ENCODE peak calls at places on chromosomes 4 and X, in six cellular contexts. D is HCT116, C is body of pancreas, B is esophagus squamous epithelium, O is suprapubic skin, Z is pancreas. V is an unnamed sample.

GRCh38 chr4:120844528-120844921 is 78.0 kb downstream of the PRDM5 start:
- DNase-seq in B (no peak), O (no peak), C (no peak), D (no peak), Z (no peak), V (no peak)

GRCh38 chrX:115023139-115023538 is 5.7 kb upstream of the IL13RA2 start:
- DNase-seq in O (no peak), B (no peak), C (no peak), D (peak; percentile 15), Z (no peak), V (no peak)

GRCh38 chr4:186228514-186228894 is 1.2 kb downstream of the KLKB1 start:
- DNase-seq in O (no peak), C (no peak), D (no peak), B (no peak), Z (no peak), V (no peak)

GRCh38 chr4:151021637-151022334 is 6.7 kb upstream of the LRBA start:
- DNase-seq in C (no peak), D (no peak), Z (no peak), O (no peak), B (no peak), V (no peak)

GRCh38 chrX:74534569-74535038 is 79.8 kb downstream of the RLIM start:
- DNase-seq in Z (no peak), B (no peak), O (no peak), D (no peak), C (no peak), V (no peak)

GRCh38 chr4:1043162-1043561 is 31.7 kb downstream of the FGFRL1 start:
- DNase-seq in C (no peak), O (no peak), B (no peak), D (no peak), Z (no peak), V (no peak)

GRCh38 chrX:724256-724655 is 93.7 kb downstream of the SHOX start:
- DNase-seq in O (no peak), Z (no peak), C (no peak), D (no peak), B (no peak), V (no peak)

GRCh38 chr4:169372791-169373190 is 102.0 kb upstream of the SH3RF1 start:
- DNase-seq in C (no peak), D (no peak), Z (no peak), B (no peak), O (no peak), V (no peak)

GRCh38 chr4:17577660-17578481 is 873 bp downstream of the LAP3 start:
- DNase-seq in O (peak; percentile 79), Z (peak; percentile 47), D (no peak), B (no peak), C (peak; percentile 50), V (peak; percentile 61)

GRCh38 chrX:3142259-3143042 is 101.2 kb downstream of the ARSF start:
- DNase-seq in O (no peak), D (peak; percentile 28), B (no peak), Z (no peak), C (no peak), V (no peak)

GRCh38 chr4:169963998-169964397 is 62.2 kb downstream of the MFAP3L start:
- DNase-seq in Z (no peak), O (no peak), B (no peak), D (no peak), C (no peak), V (no peak)

GRCh38 chr4:108941914-108942379 is 179.1 kb upstream of the ETNPPL start:
- DNase-seq in C (no peak), O (no peak), Z (no peak), B (no peak), D (no peak), V (no peak)

GRCh38 chrX:64894454-64895038 is 81.7 kb downstream of the ZC4H2 start:
- DNase-seq in B (no peak), D (peak; percentile 12), O (no peak), C (peak; percentile 35), Z (no peak), V (peak; percentile 52)

GRCh38 chr4:23238848-23239247 is 546.1 kb downstream of the GBA3 start:
- DNase-seq in Z (no peak), O (no peak), C (no peak), D (no peak), B (no peak), V (no peak)

GRCh38 chrX:105837227-105837626 is 14.9 kb downstream of the NRK start:
- DNase-seq in O (no peak), B (no peak), C (peak; percentile 59), D (no peak), Z (peak; percentile 41), V (peak; percentile 76)

GRCh38 chrX:138378876-138379275 is 332.6 kb downstream of the FGF13 start:
- DNase-seq in D (no peak), B (no peak), Z (no peak), O (no peak), C (no peak), V (no peak)

GRCh38 chr4:141047228-141047884 is 85.9 kb downstream of the RNF150 start:
- DNase-seq in B (no peak), D (no peak), C (no peak), O (no peak), Z (no peak), V (no peak)

GRCh38 chrX:153304988-153305736 is 16.4 kb downstream of the PNMA6F start:
- DNase-seq in Z (no peak), B (no peak), C (no peak), D (no peak), O (no peak), V (no peak)

GRCh38 chr4:143384381-143384994 is 47.8 kb downstream of the GAB1 start:
- DNase-seq in B (no peak), O (no peak), C (no peak), D (no peak), Z (no peak), V (no peak)

GRCh38 chr4:68373513-68373912 is 23.6 kb upstream of the YTHDC1 start:
- DNase-seq in C (peak; percentile 64), B (no peak), D (no peak), O (peak; percentile 82), Z (peak; percentile 46), V (peak; percentile 85)

GRCh38 chr4:100149190-100149589 is 41.1 kb downstream of the DDIT4L start:
- DNase-seq in Z (no peak), C (no peak), D (no peak), B (no peak), O (no peak), V (no peak)
- TF ChIP-seq CTCF in Z (no peak), C (no peak), D (no peak), B (no peak), O (no peak), V (no peak)

GRCh38 chrX:19795289-19795688 is 92.1 kb downstream of the SH3KBP1 start:
- DNase-seq in B (no peak), Z (no peak), O (no peak), C (no peak), D (no peak), V (no peak)

GRCh38 chrX:19794690-19795089 is 92.7 kb downstream of the SH3KBP1 start:
- DNase-seq in B (no peak), O (no peak), D (no peak), Z (no peak), C (no peak), V (no peak)

GRCh38 chrX:19792412-19792811 is 95.0 kb downstream of the SH3KBP1 start:
- DNase-seq in Z (no peak), D (no peak), B (no peak), C (no peak), O (no peak), V (no peak)

GRCh38 chrX:19791562-19791961 is 95.8 kb downstream of the SH3KBP1 start:
- DNase-seq in O (no peak), Z (no peak), B (no peak), C (no peak), D (no peak), V (no peak)

DNA sequence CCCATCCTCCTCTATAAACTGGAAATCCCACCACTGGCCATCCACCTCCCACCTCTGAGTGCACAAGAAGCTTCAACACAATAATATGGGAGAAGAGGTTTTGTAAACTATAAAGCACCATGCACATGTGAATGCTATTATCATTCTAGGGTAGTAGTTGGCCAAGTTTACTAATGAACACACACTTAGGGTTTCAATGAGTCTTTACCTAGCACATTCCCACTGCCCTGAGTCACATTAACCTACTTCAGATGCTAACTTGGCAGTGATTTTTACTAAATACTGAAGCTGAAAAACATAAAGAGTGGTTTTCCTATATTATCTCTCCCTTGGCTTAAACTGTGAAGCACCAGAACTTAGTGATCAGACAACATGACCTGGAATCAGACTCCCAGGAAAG is 93.9 kb downstream of the SH3KBP1 start:
- DNase-seq in Z (no peak), C (no peak), O (no peak), D (no peak), B (no peak), V (no peak)
- H3K4me1 ChIP-seq in Z (no peaks in the 10 kb centered on the region), C (no peaks in the 10 kb centered on the region), O (no peaks in the 10 kb centered on the region), D (no peaks in the 10 kb centered on the region), B (no peaks in the 10 kb centered on the region), V (no peaks in the 10 kb centered on the region)

GRCh38 chr4:182085051-182085480 is 158.1 kb upstream of the TENM3 start:
- DNase-seq in O (no peak), Z (no peak), B (no peak), C (no peak), D (no peak), V (no peak)

GRCh38 chr4:182090186-182090585 is 153.0 kb upstream of the TENM3 start:
- DNase-seq in O (no peak), Z (no peak), C (no peak), D (no peak), B (no peak), V (no peak)

GRCh38 chr4:182091128-182091527 is 152.1 kb upstream of the TENM3 start:
- DNase-seq in Z (no peak), O (no peak), D (no peak), C (no peak), B (no peak), V (no peak)

GRCh38 chr4:182093431-182093831 is 149.8 kb upstream of the TENM3 start:
- DNase-seq in O (no peak), Z (no peak), D (no peak), B (no peak), C (no peak), V (no peak)

DNA sequence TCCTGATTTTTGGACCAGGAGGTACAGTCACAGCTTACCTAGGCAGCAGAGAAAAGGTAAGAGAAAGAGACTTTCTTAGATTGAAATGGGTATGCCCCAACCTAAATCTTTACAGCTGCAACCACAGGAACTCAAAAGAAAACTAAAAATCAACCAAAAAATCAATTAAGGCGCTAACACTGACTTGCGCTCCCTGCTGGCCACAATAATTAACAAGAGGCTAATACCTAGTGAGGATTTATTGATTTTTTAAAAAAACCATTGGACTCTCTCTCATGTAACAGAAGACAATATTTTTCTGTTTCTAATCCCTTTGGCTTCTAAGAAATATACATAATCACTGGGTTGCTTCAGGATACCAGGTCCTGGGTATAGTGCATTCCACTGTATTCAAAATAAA is 153.9 kb upstream of the TENM3 start:
- DNase-seq in O (no peak), C (peak; percentile 54), Z (no peak), B (no peak), D (peak; percentile 2), V (no peak)
- TF ChIP-seq CTCF in O (no peak), C (peak; percentile 36), Z (no peak), B (no peak), D (peak; percentile 67), V (no peak)

GRCh38 chrX:142095816-142096215 is 109.3 kb downstream of the MAGEC2 start:
- DNase-seq in C (no peak), O (no peak), B (no peak), D (no peak), Z (no peak), V (no peak)

DNA sequence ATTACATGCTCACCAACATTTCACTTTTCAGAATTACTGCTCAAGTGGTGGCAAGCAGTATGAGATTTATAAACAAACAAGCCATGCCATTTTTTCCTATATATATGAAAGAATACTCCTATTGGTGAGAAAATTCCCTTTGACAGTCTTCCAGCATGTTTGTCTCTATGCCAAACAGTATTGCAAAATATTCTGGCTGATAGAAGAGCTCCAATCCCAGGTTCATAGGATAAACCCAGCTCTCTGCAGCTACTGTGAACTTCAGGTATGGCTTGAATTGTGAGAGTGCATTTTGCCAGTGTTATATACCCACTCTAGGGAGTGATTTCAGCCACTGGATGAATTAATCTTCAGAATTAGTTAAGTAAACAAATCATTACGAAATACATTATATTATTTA is 108.8 kb downstream of the MAGEC2 start:
- DNase-seq in D (no peak), O (no peak), B (no peak), C (no peak), Z (no peak), V (no peak)
- H3K4me1 ChIP-seq in D (no peaks in the 10 kb centered on the region), O (no peaks in the 10 kb centered on the region), B (no peaks in the 10 kb centered on the region), C (no peaks in the 10 kb centered on the region), Z (no peaks in the 10 kb centered on the region), V (no peaks in the 10 kb centered on the region)